ENCODE peak calls at places on chromosomes 12 and 14, in seven cellular contexts. One of them, this sample, is unnamed.

GRCh38 chr14:55899531-55899930 is 218.7 kb upstream of the PELI2 start:
- DNase-seq in naive thymus-derived CD4-positive, alpha-beta T cell: no peak
- DNase-seq in stimulated activated CD8-positive, alpha-beta memory T cell treated with anti-CD3 and anti-CD28 coated beads, Interleukin-4, amount 100 ng/mL, for 48 hours: no peak
- DNase-seq in GM23338: no peak
- DNase-seq in occipital lobe: no peak
- DNase-seq in midbrain: no peak
- DNase-seq in memory B cell: no peak
- DNase-seq in this sample: no peak

GRCh38 chr14:91205449-91205848 is 39.1 kb downstream of the GPR68 start:
- DNase-seq in naive thymus-derived CD4-positive, alpha-beta T cell: no peak
- DNase-seq in stimulated activated CD8-positive, alpha-beta memory T cell treated with anti-CD3 and anti-CD28 coated beads, Interleukin-4, amount 100 ng/mL, for 48 hours: no peak
- DNase-seq in GM23338: no peak
- DNase-seq in occipital lobe: no peak
- DNase-seq in midbrain: no peak
- DNase-seq in memory B cell: no peak
- DNase-seq in this sample: no peak

GRCh38 chr14:72513994-72514659 is 379.8 kb downstream of the DPF3 start:
- DNase-seq in naive thymus-derived CD4-positive, alpha-beta T cell: no peak
- DNase-seq in stimulated activated CD8-positive, alpha-beta memory T cell treated with anti-CD3 and anti-CD28 coated beads, Interleukin-4, amount 100 ng/mL, for 48 hours: no peak
- DNase-seq in GM23338: peak
- DNase-seq in occipital lobe: no peak
- DNase-seq in midbrain: peak
- DNase-seq in memory B cell: no peak
- DNase-seq in this sample: no peak

GRCh38 chr12:69949324-69949723 is 124.3 kb downstream of the MYRFL start:
- DNase-seq in naive thymus-derived CD4-positive, alpha-beta T cell: no peak
- DNase-seq in stimulated activated CD8-positive, alpha-beta memory T cell treated with anti-CD3 and anti-CD28 coated beads, Interleukin-4, amount 100 ng/mL, for 48 hours: no peak
- DNase-seq in GM23338: peak
- DNase-seq in occipital lobe: no peak
- DNase-seq in midbrain: no peak
- DNase-seq in memory B cell: no peak
- DNase-seq in this sample: no peak

GRCh38 chr12:107329569-107330324 is 236.4 kb upstream of the CRY1 start:
- DNase-seq in naive thymus-derived CD4-positive, alpha-beta T cell: no peak
- DNase-seq in stimulated activated CD8-positive, alpha-beta memory T cell treated with anti-CD3 and anti-CD28 coated beads, Interleukin-4, amount 100 ng/mL, for 48 hours: no peak
- DNase-seq in GM23338: no peak
- DNase-seq in occipital lobe: no peak
- DNase-seq in midbrain: no peak
- DNase-seq in memory B cell: no peak
- DNase-seq in this sample: no peak

GRCh38 chr12:1391722-1392121 is 202.7 kb downstream of the FBXL14 start:
- DNase-seq in naive thymus-derived CD4-positive, alpha-beta T cell: no peak
- DNase-seq in stimulated activated CD8-positive, alpha-beta memory T cell treated with anti-CD3 and anti-CD28 coated beads, Interleukin-4, amount 100 ng/mL, for 48 hours: no peak
- DNase-seq in GM23338: peak
- DNase-seq in occipital lobe: no peak
- DNase-seq in midbrain: no peak
- DNase-seq in memory B cell: no peak
- DNase-seq in this sample: no peak

GRCh38 chr14:100096656-100097055 is 31.4 kb downstream of the EVL start:
- DNase-seq in naive thymus-derived CD4-positive, alpha-beta T cell: no peak
- DNase-seq in stimulated activated CD8-positive, alpha-beta memory T cell treated with anti-CD3 and anti-CD28 coated beads, Interleukin-4, amount 100 ng/mL, for 48 hours: no peak
- DNase-seq in GM23338: no peak
- DNase-seq in occipital lobe: no peak
- DNase-seq in midbrain: no peak
- DNase-seq in memory B cell: no peak
- DNase-seq in this sample: no peak

GRCh38 chr14:100765991-100766390 is 39.3 kb downstream of the DLK1 start:
- DNase-seq in naive thymus-derived CD4-positive, alpha-beta T cell: no peak
- DNase-seq in stimulated activated CD8-positive, alpha-beta memory T cell treated with anti-CD3 and anti-CD28 coated beads, Interleukin-4, amount 100 ng/mL, for 48 hours: no peak
- DNase-seq in GM23338: no peak
- DNase-seq in occipital lobe: no peak
- DNase-seq in midbrain: no peak
- DNase-seq in memory B cell: no peak
- DNase-seq in this sample: no peak

GRCh38 chr12:51592034-51592705 is 1.1 kb downstream of the SCN8A start:
- DNase-seq in naive thymus-derived CD4-positive, alpha-beta T cell: no peak
- DNase-seq in stimulated activated CD8-positive, alpha-beta memory T cell treated with anti-CD3 and anti-CD28 coated beads, Interleukin-4, amount 100 ng/mL, for 48 hours: no peak
- DNase-seq in GM23338: peak
- DNase-seq in occipital lobe: no peak
- DNase-seq in midbrain: no peak
- DNase-seq in memory B cell: no peak
- DNase-seq in this sample: no peak

GRCh38 chr14:69001375-69001774 is 22.3 kb upstream of the ACTN1 start:
- DNase-seq in naive thymus-derived CD4-positive, alpha-beta T cell: no peak
- DNase-seq in stimulated activated CD8-positive, alpha-beta memory T cell treated with anti-CD3 and anti-CD28 coated beads, Interleukin-4, amount 100 ng/mL, for 48 hours: no peak
- DNase-seq in GM23338: no peak
- DNase-seq in occipital lobe: no peak
- DNase-seq in midbrain: no peak
- DNase-seq in memory B cell: no peak
- DNase-seq in this sample: no peak

GRCh38 chr12:121233628-121234020 is 23.7 kb downstream of the P2RX4 start:
- DNase-seq in naive thymus-derived CD4-positive, alpha-beta T cell: no peak
- DNase-seq in stimulated activated CD8-positive, alpha-beta memory T cell treated with anti-CD3 and anti-CD28 coated beads, Interleukin-4, amount 100 ng/mL, for 48 hours: no peak
- DNase-seq in GM23338: no peak
- DNase-seq in occipital lobe: no peak
- DNase-seq in midbrain: no peak
- DNase-seq in memory B cell: no peak
- DNase-seq in this sample: no peak

GRCh38 chr12:125208942-125209341 is 143.7 kb downstream of the AACS start:
- DNase-seq in naive thymus-derived CD4-positive, alpha-beta T cell: no peak
- DNase-seq in stimulated activated CD8-positive, alpha-beta memory T cell treated with anti-CD3 and anti-CD28 coated beads, Interleukin-4, amount 100 ng/mL, for 48 hours: no peak
- DNase-seq in GM23338: peak
- DNase-seq in occipital lobe: no peak
- DNase-seq in midbrain: no peak
- DNase-seq in memory B cell: no peak
- DNase-seq in this sample: no peak

GRCh38 chr12:52223411-52224039 is 9.5 kb upstream of the KRT7 start:
- DNase-seq in naive thymus-derived CD4-positive, alpha-beta T cell: no peak
- DNase-seq in stimulated activated CD8-positive, alpha-beta memory T cell treated with anti-CD3 and anti-CD28 coated beads, Interleukin-4, amount 100 ng/mL, for 48 hours: no peak
- DNase-seq in GM23338: no peak
- DNase-seq in occipital lobe: no peak
- DNase-seq in midbrain: no peak
- DNase-seq in memory B cell: no peak
- DNase-seq in this sample: no peak

GRCh38 chr14:101173698-101174521 is 270.4 kb upstream of the RTL1 start:
- DNase-seq in naive thymus-derived CD4-positive, alpha-beta T cell: no peak
- DNase-seq in stimulated activated CD8-positive, alpha-beta memory T cell treated with anti-CD3 and anti-CD28 coated beads, Interleukin-4, amount 100 ng/mL, for 48 hours: no peak
- DNase-seq in GM23338: no peak
- DNase-seq in occipital lobe: no peak
- DNase-seq in midbrain: no peak
- DNase-seq in memory B cell: no peak
- DNase-seq in this sample: no peak

GRCh38 chr12:67035121-67035520 is 234.0 kb upstream of the CAND1 start:
- DNase-seq in naive thymus-derived CD4-positive, alpha-beta T cell: no peak
- DNase-seq in stimulated activated CD8-positive, alpha-beta memory T cell treated with anti-CD3 and anti-CD28 coated beads, Interleukin-4, amount 100 ng/mL, for 48 hours: no peak
- DNase-seq in GM23338: peak
- DNase-seq in occipital lobe: no peak
- DNase-seq in midbrain: no peak
- DNase-seq in memory B cell: no peak
- DNase-seq in this sample: no peak

GRCh38 chr12:122090759-122091535 is 12.4 kb downstream of the MLXIP start:
- DNase-seq in naive thymus-derived CD4-positive, alpha-beta T cell: no peak
- DNase-seq in stimulated activated CD8-positive, alpha-beta memory T cell treated with anti-CD3 and anti-CD28 coated beads, Interleukin-4, amount 100 ng/mL, for 48 hours: no peak
- DNase-seq in GM23338: no peak
- DNase-seq in occipital lobe: no peak
- DNase-seq in midbrain: no peak
- DNase-seq in memory B cell: no peak
- DNase-seq in this sample: no peak

GRCh38 chr14:103629503-103630121 is 601 bp downstream of the KLC1 start:
- DNase-seq in naive thymus-derived CD4-positive, alpha-beta T cell: peak
- DNase-seq in stimulated activated CD8-positive, alpha-beta memory T cell treated with anti-CD3 and anti-CD28 coated beads, Interleukin-4, amount 100 ng/mL, for 48 hours: peak
- DNase-seq in GM23338: peak
- DNase-seq in occipital lobe: no peak
- DNase-seq in midbrain: peak
- DNase-seq in memory B cell: no peak
- DNase-seq in this sample: peak

GRCh38 chr12:93972411-93973208 is 175.8 kb upstream of the PLXNC1 start:
- DNase-seq in naive thymus-derived CD4-positive, alpha-beta T cell: no peak
- DNase-seq in stimulated activated CD8-positive, alpha-beta memory T cell treated with anti-CD3 and anti-CD28 coated beads, Interleukin-4, amount 100 ng/mL, for 48 hours: no peak
- DNase-seq in GM23338: no peak
- DNase-seq in occipital lobe: no peak
- DNase-seq in midbrain: no peak
- DNase-seq in memory B cell: no peak
- DNase-seq in this sample: no peak

This sample was measured in GM12891.